ENCODE peak calls at places on chromosomes 5 and 9, in ten cellular contexts. L is kidney tubule cell; M is fibroblast of mammary gland; Y is heart right ventricle; W is AG08396; O is iPS-NIHi11; F is psoas muscle; I is NCI-H1092; P is ovary; V is activated CD8-positive, alpha-beta memory T cell treated with anti-CD3 and anti-CD28 coated beads, Interleukin-2, amount 50 U/mL, for 48 hours. J is an unnamed sample.

GRCh38 chr5:55324815-55325418 is 17.1 kb downstream of the MTREX start:
- DNase-seq in Y (no peak), P (no peak), O (peak; percentile 21), W (peak; percentile 15), I (no peak), F (no peak), V (no peak), L (peak; percentile 55), M (peak; percentile 63), J (no peak)

GRCh38 chr5:72600401-72600981 is 93.3 kb upstream of the ZNF366 start:
- DNase-seq in V (no peak), Y (no peak), O (no peak), I (no peak), L (peak; percentile 93), F (no peak), M (peak; percentile 98), P (no peak), W (peak; percentile 78), J (no peak)

GRCh38 chr5:172720655-172721054 is 50.3 kb downstream of the DUSP1 start:
- DNase-seq in W (no peak), V (no peak), L (no peak), Y (no peak), M (no peak), I (no peak), P (no peak), F (peak; percentile 12), O (no peak), J (no peak)

GRCh38 chr5:178331491-178331981 is 98.9 kb upstream of the PHYKPL start:
- DNase-seq in F (peak; percentile 94), L (no peak), O (no peak), P (no peak), M (no peak), Y (peak; percentile 70), I (no peak), W (peak; percentile 31), V (no peak), J (no peak)

GRCh38 chr5:56202483-56202882 is 30.6 kb downstream of the ANKRD55 start:
- DNase-seq in Y (no peak), W (no peak), L (no peak), O (no peak), I (no peak), P (no peak), F (no peak), V (no peak), M (no peak), J (no peak)

GRCh38 chr5:2094616-2094995 is 211.9 kb upstream of the IRX4 start:
- DNase-seq in V (no peak), Y (no peak), L (no peak), I (no peak), O (no peak), F (no peak), W (no peak), M (peak; percentile 72), P (no peak), J (peak; percentile 55)

GRCh38 chr5:176155882-176156497 is 82.2 kb upstream of the SIMC1 start:
- DNase-seq in F (no peak), W (no peak), O (no peak), V (no peak), I (no peak), P (no peak), M (no peak), L (no peak), Y (no peak), J (no peak)

GRCh38 chr9:109441296-109441695 is 56.8 kb downstream of the PTPN3 start:
- DNase-seq in V (no peak), M (no peak), I (no peak), L (peak; percentile 23), F (no peak), O (peak; percentile 33), P (no peak), Y (no peak), W (no peak), J (no peak)

GRCh38 chr5:121962943-121963342 is 1.2 kb downstream of the SRFBP1 start:
- DNase-seq in W (no peak), L (peak; percentile 49), P (no peak), V (no peak), I (no peak), O (no peak), Y (no peak), M (peak; percentile 12), F (no peak), J (no peak)

GRCh38 chr9:108761530-108762347 is 94.0 kb downstream of the ACTL7B start:
- DNase-seq in O (peak; percentile 76), I (peak; percentile 37), Y (peak; percentile 29), M (peak; percentile 67), V (peak; percentile 68), W (peak; percentile 76), P (no peak), L (peak; percentile 58), F (peak; percentile 59), J (peak; percentile 64)

GRCh38 chr9:23821400-23822181 is 4.4 kb downstream of the ELAVL2 start:
- DNase-seq in I (peak; percentile 37), M (no peak), P (no peak), Y (peak; percentile 11), O (peak; percentile 65), F (no peak), V (peak; percentile 46), L (peak; percentile 43), W (no peak), J (no peak)

GRCh38 chr9:79362100-79363081 is 209.4 kb upstream of the TLE4 start:
- DNase-seq in F (no peak), V (no peak), I (peak; percentile 9), W (no peak), Y (no peak), L (no peak), O (peak; percentile 33), M (no peak), P (no peak), J (no peak)

GRCh38 chr5:157253547-157253946 is 12.4 kb upstream of the CYFIP2 start:
- DNase-seq in V (no peak), I (no peak), P (no peak), O (peak; percentile 72), L (peak; percentile 53), F (no peak), M (peak; percentile 63), W (peak; percentile 80), Y (no peak), J (peak; percentile 42)

GRCh38 chr9:95494416-95495371 is 22.1 kb downstream of the PTCH1 start:
- DNase-seq in P (no peak), L (peak; percentile 93), I (peak; percentile 68), O (peak; percentile 61), W (peak; percentile 34), Y (no peak), V (peak; percentile 89), F (no peak), M (no peak), J (no peak)

GRCh38 chr9:69885474-69885929 is 64.9 kb downstream of the CFAP95 start:
- DNase-seq in P (no peak), I (no peak), O (peak; percentile 53), F (no peak), Y (no peak), V (no peak), L (peak; percentile 88), W (no peak), M (no peak), J (no peak)

GRCh38 chr5:36502608-36503007 is 103.8 kb upstream of the SLC1A3 start:
- DNase-seq in P (no peak), O (peak; percentile 28), F (no peak), V (no peak), I (no peak), M (peak; percentile 98), Y (no peak), L (peak; percentile 90), W (peak; percentile 73), J (no peak)

GRCh38 chr9:101029300-101030021 is 934 bp downstream of the PLPPR1 start:
- DNase-seq in I (no peak), O (no peak), F (no peak), V (no peak), P (no peak), Y (no peak), L (no peak), M (no peak), W (no peak), J (no peak)

GRCh38 chr5:140341591-140341990 is 4.8 kb downstream of the HBEGF start:
- DNase-seq in P (no peak), L (peak; percentile 33), F (peak; percentile 86), I (no peak), O (no peak), V (no peak), Y (peak; percentile 68), W (no peak), M (no peak), J (peak; percentile 86)

GRCh38 chr5:6439588-6440550 is 8.8 kb upstream of the UBE2QL1 start:
- DNase-seq in M (no peak), V (no peak), L (peak; percentile 51), O (no peak), F (no peak), Y (no peak), P (no peak), W (no peak), I (no peak), J (no peak)

GRCh38 chr9:127574089-127574921 is 37.8 kb upstream of the STXBP1 start:
- DNase-seq in F (no peak), O (no peak), I (peak; percentile 93), M (peak; percentile 51), Y (no peak), P (no peak), L (peak; percentile 88), V (peak; percentile 69), W (no peak), J (peak; percentile 45)

GRCh38 chr5:124972703-124973102 is 226.3 kb upstream of the ZNF608 start:
- DNase-seq in I (no peak), P (no peak), M (no peak), W (no peak), Y (no peak), F (no peak), V (no peak), L (no peak), O (no peak), J (no peak)

GRCh38 chr5:155049569-155050383 is 36.2 kb downstream of the KIF4B start:
- DNase-seq in Y (no peak), F (no peak), W (peak; percentile 8), V (no peak), L (peak; percentile 20), P (no peak), O (peak; percentile 32), I (no peak), M (no peak), J (no peak)

GRCh38 chr5:126970517-126971017 is 59.8 kb downstream of the MARCHF3 start:
- DNase-seq in Y (no peak), W (peak; percentile 34), L (no peak), V (no peak), I (no peak), M (peak; percentile 82), F (no peak), P (no peak), O (no peak), J (no peak)

GRCh38 chr5:148416921-148417320 is 33.2 kb downstream of the FBXO38 start:
- DNase-seq in P (no peak), F (no peak), Y (no peak), I (no peak), W (no peak), L (peak; percentile 4), M (peak; percentile 64), O (no peak), V (no peak), J (no peak)

GRCh38 chr5:177524941-177525655 is 8.3 kb upstream of the DDX41 start:
- DNase-seq in F (peak; percentile 71), I (no peak), L (no peak), O (no peak), W (no peak), Y (peak; percentile 57), V (peak; percentile 46), M (no peak), P (no peak), J (no peak)